ENCODE peak calls at places on chromosomes 12 and 14, in nine cellular contexts. O is naive thymus-derived CD8-positive, alpha-beta T cell; A is dermis microvascular lymphatic vessel endothelial cell; B is midbrain; L is NCI-H748 treated with DMSO at 0.1 percent for 48 hours; D is RWPE1; M is caudate nucleus; X is fibroblast of the conjunctiva; K is stimulated activated CD8-positive, alpha-beta memory T cell treated with anti-CD3 and anti-CD28 coated beads, Interleukin-7, amount 100 ng/mL, for 1 hour. Z is an unnamed sample.

GRCh38 chr12:67891566-67891965 is 97.7 kb upstream of the IFNG-AS1 start:
- DNase-seq in D (no peak), M (no peak), X (no peak), O (no peak), K (no peak), A (no peak), L (no peak), B (no peak), Z (no peak)

GRCh38 chr12:120711411-120711810 is 1.2 kb downstream of the UNC119B start:
- DNase-seq in K (no peak), X (no peak), L (no peak), A (no peak), O (no peak), D (peak), M (no peak), B (no peak), Z (no peak)

GRCh38 chr14:32428149-32428548 is 99.1 kb downstream of the AKAP6 start:
- DNase-seq in K (no peak), B (no peak), X (no peak), D (no peak), L (no peak), O (no peak), A (no peak), M (no peak), Z (no peak)

GRCh38 chr12:9948606-9949286 is 16.6 kb upstream of the CLEC2A start:
- DNase-seq in X (no peak), K (no peak), D (no peak), O (peak), B (no peak), M (no peak), L (no peak), A (no peak), Z (no peak)

GRCh38 chr12:13425766-13426165 is 229.2 kb downstream of the EMP1 start:
- DNase-seq in B (no peak), L (no peak), K (no peak), X (no peak), A (no peak), D (peak), M (no peak), O (no peak), Z (no peak)

GRCh38 chr12:125340791-125341190 is 275.6 kb downstream of the AACS start:
- DNase-seq in A (peak), X (peak), M (no peak), D (no peak), L (peak), B (peak), O (no peak), K (no peak), Z (no peak)

GRCh38 chr14:51157012-51157411 is 62.1 kb upstream of the TRIM9 start:
- DNase-seq in M (no peak), O (no peak), B (no peak), K (no peak), D (peak), A (peak), L (peak), X (no peak), Z (peak)

GRCh38 chr12:108939594-108939993 is 59.7 kb downstream of the DAO start:
- DNase-seq in K (no peak), B (no peak), D (peak), X (no peak), M (no peak), L (peak), A (no peak), O (peak), Z (no peak)

GRCh38 chr12:53988519-53989226 is 3.7 kb downstream of the HOXC10 start:
- DNase-seq in D (no peak), M (no peak), L (no peak), X (no peak), B (no peak), K (no peak), A (no peak), O (no peak), Z (no peak)

GRCh38 chr12:107449891-107450290 is 235.7 kb upstream of the PWP1 start:
- DNase-seq in L (no peak), X (no peak), D (no peak), M (no peak), B (no peak), K (no peak), A (no peak), O (no peak), Z (no peak)

GRCh38 chr12:105570944-105571343 is 240.5 kb downstream of the C12orf75 start:
- DNase-seq in D (no peak), A (no peak), B (no peak), O (no peak), L (no peak), X (no peak), M (no peak), K (no peak), Z (no peak)

GRCh38 chr12:98456583-98457573 is 58.5 kb upstream of the TMPO start:
- DNase-seq in K (no peak), M (no peak), O (no peak), D (no peak), A (no peak), L (peak), X (no peak), B (no peak), Z (no peak)

GRCh38 chr14:21902561-21903199 is 229.1 kb upstream of the OR4E1 start:
- DNase-seq in K (no peak), L (no peak), X (no peak), O (peak), M (no peak), A (no peak), D (no peak), B (peak), Z (no peak)

GRCh38 chr12:31234955-31235867 is 90.7 kb downstream of the SINHCAF start:
- DNase-seq in K (no peak), L (peak), B (peak), M (no peak), A (no peak), O (no peak), D (peak), X (no peak), Z (no peak)

GRCh38 chr12:100382327-100382726 is 25.5 kb downstream of the SLC17A8 start:
- DNase-seq in A (no peak), O (no peak), B (no peak), K (no peak), M (no peak), L (no peak), X (no peak), D (no peak), Z (no peak)

GRCh38 chr12:88529531-88530488 is 50.5 kb downstream of the KITLG start:
- DNase-seq in A (no peak), B (no peak), X (no peak), K (no peak), M (no peak), D (no peak), L (peak), O (no peak), Z (no peak)

GRCh38 chr12:40451661-40452060 is 226.9 kb downstream of the LRRK2 start:
- DNase-seq in O (no peak), A (no peak), L (no peak), B (no peak), D (no peak), M (no peak), X (no peak), K (no peak), Z (no peak)

GRCh38 chr14:73728106-73729014 is 14.2 kb upstream of the PNMA1 start:
- DNase-seq in M (peak), L (peak), K (peak), A (peak), X (peak), D (peak), O (peak), B (peak), Z (peak)

Z was measured in Panc1.